ENCODE peak calls at places on chromosomes 16 and 17, in six cellular contexts. One of them, this sample, is unnamed. For H3K27me3, the result is how much of the 10 kb centered on the place peaks cover.

GRCh38 chr16:55487048-55487803 is 8.2 kb downstream of the MMP2 start:
- DNase-seq in transverse colon: no peak
- DNase-seq in prostate gland: no peak
- DNase-seq in colonic mucosa: no peak
- DNase-seq in sigmoid colon: peak
- DNase-seq in tibial nerve: peak
- DNase-seq in this sample: peak

GRCh38 chr16:20415541-20415940 is 6.2 kb downstream of the ACSM5 start:
- DNase-seq in transverse colon: no peak
- DNase-seq in prostate gland: no peak
- DNase-seq in colonic mucosa: no peak
- DNase-seq in sigmoid colon: no peak
- DNase-seq in tibial nerve: no peak
- DNase-seq in this sample: no peak

GRCh38 chr17:70629902-70630301 is 460.6 kb downstream of the KCNJ2 start:
- DNase-seq in transverse colon: no peak
- DNase-seq in prostate gland: no peak
- DNase-seq in colonic mucosa: no peak
- DNase-seq in sigmoid colon: no peak
- DNase-seq in tibial nerve: no peak
- DNase-seq in this sample: no peak

GRCh38 chr17:77793888-77794235 is 164.6 kb upstream of the TNRC6C start:
- DNase-seq in transverse colon: no peak
- DNase-seq in prostate gland: no peak
- DNase-seq in colonic mucosa: no peak
- DNase-seq in sigmoid colon: no peak
- DNase-seq in tibial nerve: no peak
- DNase-seq in this sample: no peak

GRCh38 chr16:19810817-19811731 is 73.6 kb downstream of the GPRC5B start:
- DNase-seq in transverse colon: no peak
- DNase-seq in prostate gland: no peak
- DNase-seq in colonic mucosa: no peak
- DNase-seq in sigmoid colon: peak
- DNase-seq in tibial nerve: no peak
- DNase-seq in this sample: peak

GRCh38 chr17:82896071-82897000 is 56.5 kb upstream of the ZNF750 start:
- DNase-seq in transverse colon: no peak
- DNase-seq in prostate gland: no peak
- DNase-seq in colonic mucosa: no peak
- DNase-seq in sigmoid colon: no peak
- DNase-seq in tibial nerve: no peak
- DNase-seq in this sample: no peak

GRCh38 chr17:77604301-77605031 is 354.0 kb upstream of the TNRC6C start:
- DNase-seq in transverse colon: no peak
- DNase-seq in prostate gland: no peak
- DNase-seq in colonic mucosa: no peak
- DNase-seq in sigmoid colon: peak
- DNase-seq in tibial nerve: no peak
- DNase-seq in this sample: no peak

GRCh38 chr16:89407925-89408300 is 82.4 kb downstream of the ANKRD11 start:
- DNase-seq in transverse colon: no peak
- DNase-seq in prostate gland: no peak
- DNase-seq in colonic mucosa: no peak
- DNase-seq in sigmoid colon: no peak
- DNase-seq in tibial nerve: no peak
- DNase-seq in this sample: no peak

GRCh38 chr16:70158261-70158939 is 15.2 kb upstream of the CLEC18C start:
- DNase-seq in transverse colon: no peak
- DNase-seq in prostate gland: peak
- DNase-seq in colonic mucosa: no peak
- DNase-seq in sigmoid colon: no peak
- DNase-seq in tibial nerve: no peak
- DNase-seq in this sample: no peak

GRCh38 chr16:63512910-63513309 is 1476.7 kb upstream of the CDH8 start:
- DNase-seq in transverse colon: no peak
- DNase-seq in prostate gland: no peak
- DNase-seq in colonic mucosa: no peak
- DNase-seq in sigmoid colon: no peak
- DNase-seq in tibial nerve: no peak
- DNase-seq in this sample: no peak

GRCh38 chr16:62289230-62289629 is 253.0 kb upstream of the CDH8 start:
- DNase-seq in transverse colon: no peak
- DNase-seq in prostate gland: no peak
- DNase-seq in colonic mucosa: no peak
- DNase-seq in sigmoid colon: no peak
- DNase-seq in tibial nerve: no peak
- DNase-seq in this sample: no peak

GRCh38 chr17:382644-383533 is 30.3 kb upstream of the RPH3AL start:
- DNase-seq in transverse colon: no peak
- DNase-seq in prostate gland: peak
- DNase-seq in colonic mucosa: no peak
- DNase-seq in sigmoid colon: peak
- DNase-seq in tibial nerve: peak
- DNase-seq in this sample: peak

GRCh38 chr16:11097782-11098167 is 153.4 kb downstream of the CLEC16A start:
- DNase-seq in transverse colon: no peak
- DNase-seq in prostate gland: no peak
- DNase-seq in colonic mucosa: no peak
- DNase-seq in sigmoid colon: no peak
- DNase-seq in tibial nerve: no peak
- DNase-seq in this sample: no peak

GRCh38 chr17:7063518-7064094 is 16.4 kb downstream of the CLEC10A start:
- DNase-seq in transverse colon: no peak
- DNase-seq in prostate gland: no peak
- DNase-seq in colonic mucosa: no peak
- DNase-seq in sigmoid colon: no peak
- DNase-seq in tibial nerve: no peak
- DNase-seq in this sample: no peak

GRCh38 chr16:4806280-4806679 is 3.8 kb upstream of the ROGDI start:
- DNase-seq in transverse colon: no peak
- DNase-seq in prostate gland: no peak
- DNase-seq in colonic mucosa: no peak
- DNase-seq in sigmoid colon: no peak
- DNase-seq in tibial nerve: no peak
- DNase-seq in this sample: no peak

GRCh38 chr16:11497329-11497805 is 89.4 kb downstream of the LITAF start:
- DNase-seq in transverse colon: peak
- DNase-seq in prostate gland: peak
- DNase-seq in colonic mucosa: peak
- DNase-seq in sigmoid colon: peak
- DNase-seq in tibial nerve: peak
- DNase-seq in this sample: no peak

GRCh38 chr16:83301966-83302365 is 505.8 kb upstream of the HSBP1 start:
- DNase-seq in transverse colon: no peak
- DNase-seq in prostate gland: no peak
- DNase-seq in colonic mucosa: no peak
- DNase-seq in sigmoid colon: no peak
- DNase-seq in tibial nerve: no peak
- DNase-seq in this sample: no peak

GRCh38 chr17:57445051-57445450 is 188.7 kb downstream of the MSI2 start:
- DNase-seq in transverse colon: no peak
- DNase-seq in prostate gland: no peak
- DNase-seq in colonic mucosa: no peak
- DNase-seq in sigmoid colon: no peak
- DNase-seq in tibial nerve: no peak
- DNase-seq in this sample: no peak

GRCh38 chr17:80482555-80483308 is 6.3 kb upstream of the NPTX1 start:
- DNase-seq in transverse colon: no peak
- DNase-seq in prostate gland: no peak
- DNase-seq in colonic mucosa: no peak
- DNase-seq in sigmoid colon: no peak
- DNase-seq in tibial nerve: no peak
- DNase-seq in this sample: no peak

GRCh38 chr16:84065536-84066132 is 23.0 kb upstream of the SLC38A8 start:
- DNase-seq in transverse colon: peak
- DNase-seq in prostate gland: peak
- DNase-seq in colonic mucosa: peak
- DNase-seq in sigmoid colon: no peak
- DNase-seq in tibial nerve: peak
- DNase-seq in this sample: peak

GRCh38 chr17:15966879-15967248 is 21.9 kb downstream of the ADORA2B start:
- DNase-seq in transverse colon: peak
- DNase-seq in prostate gland: no peak
- DNase-seq in colonic mucosa: peak
- DNase-seq in sigmoid colon: peak
- DNase-seq in tibial nerve: no peak
- DNase-seq in this sample: no peak

GRCh38 chr16:25065899-25066298 is 45.6 kb upstream of the LCMT1 start:
- DNase-seq in transverse colon: no peak
- DNase-seq in prostate gland: no peak
- DNase-seq in colonic mucosa: no peak
- DNase-seq in sigmoid colon: no peak
- DNase-seq in tibial nerve: no peak
- DNase-seq in this sample: no peak

GRCh38 chr16:70589998-70590471 is 56.3 kb upstream of the IL34 start:
- DNase-seq in transverse colon: no peak
- DNase-seq in prostate gland: no peak
- DNase-seq in colonic mucosa: no peak
- DNase-seq in sigmoid colon: peak
- DNase-seq in tibial nerve: peak
- DNase-seq in this sample: no peak

GRCh38 chr16:17265177-17265576 is 205.6 kb downstream of the XYLT1 start:
- DNase-seq in transverse colon: no peak
- DNase-seq in prostate gland: no peak
- DNase-seq in colonic mucosa: no peak
- DNase-seq in sigmoid colon: no peak
- DNase-seq in tibial nerve: no peak
- DNase-seq in this sample: no peak

GRCh38 chr17:11880714-11881113 is 116.6 kb downstream of the ZNF18 start:
- DNase-seq in transverse colon: peak
- DNase-seq in prostate gland: peak
- DNase-seq in colonic mucosa: peak
- DNase-seq in sigmoid colon: no peak
- DNase-seq in tibial nerve: no peak
- DNase-seq in this sample: no peak

GRCh38 chr17:74137416-74137815 is 66.1 kb upstream of the RPL38 start:
- DNase-seq in transverse colon: no peak
- DNase-seq in prostate gland: no peak
- DNase-seq in colonic mucosa: no peak
- DNase-seq in sigmoid colon: no peak
- DNase-seq in tibial nerve: no peak
- DNase-seq in this sample: no peak

GRCh38 chr16:70665806-70666735 is 19.7 kb downstream of the IL34 start:
- DNase-seq in transverse colon: no peak
- DNase-seq in prostate gland: no peak
- DNase-seq in colonic mucosa: no peak
- DNase-seq in sigmoid colon: peak
- DNase-seq in tibial nerve: no peak
- DNase-seq in this sample: no peak

GRCh38 chr17:18363021-18363941 is at the start of gene SHMT1:
- DNase-seq in transverse colon: peak
- DNase-seq in prostate gland: peak
- DNase-seq in colonic mucosa: peak
- DNase-seq in sigmoid colon: peak
- DNase-seq in tibial nerve: peak
- DNase-seq in this sample: peak
- TF ChIP-seq CTCF in transverse colon: no peak
- TF ChIP-seq CTCF in prostate gland: no peak
- TF ChIP-seq CTCF in colonic mucosa: no peak
- TF ChIP-seq CTCF in sigmoid colon: no peak
- TF ChIP-seq CTCF in tibial nerve: no peak
- TF ChIP-seq CTCF in this sample: no peak

DNA sequence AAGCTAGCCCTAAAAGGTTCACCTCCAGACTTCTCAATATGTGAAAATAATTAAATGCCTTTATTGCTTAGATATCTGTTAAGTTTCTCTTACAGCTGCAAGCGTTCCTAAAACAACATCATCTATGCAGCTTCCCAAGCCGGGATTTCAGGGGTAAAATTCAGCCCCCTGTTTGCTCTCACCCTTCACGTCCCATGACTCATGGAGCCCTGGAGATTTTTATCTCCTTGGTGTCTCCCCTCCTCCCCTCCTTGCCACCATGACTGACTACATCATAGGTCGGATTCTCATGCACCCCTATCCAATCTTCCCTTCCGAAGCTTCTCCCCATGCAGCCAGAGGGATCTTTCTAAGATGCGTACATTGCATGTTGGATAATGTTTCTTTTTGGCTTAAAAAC is 21.0 kb upstream of the CACNG4 start:
- DNase-seq in transverse colon: no peak
- DNase-seq in prostate gland: no peak
- DNase-seq in colonic mucosa: no peak
- DNase-seq in sigmoid colon: peak
- DNase-seq in tibial nerve: no peak
- DNase-seq in this sample: no peak
- H3K27me3 ChIP-seq in transverse colon: under half
- H3K27me3 ChIP-seq in prostate gland: under half
- H3K27me3 ChIP-seq in colonic mucosa: under half
- H3K27me3 ChIP-seq in sigmoid colon: under half
- H3K27me3 ChIP-seq in tibial nerve: under half
- H3K27me3 ChIP-seq in this sample: under half

DNA sequence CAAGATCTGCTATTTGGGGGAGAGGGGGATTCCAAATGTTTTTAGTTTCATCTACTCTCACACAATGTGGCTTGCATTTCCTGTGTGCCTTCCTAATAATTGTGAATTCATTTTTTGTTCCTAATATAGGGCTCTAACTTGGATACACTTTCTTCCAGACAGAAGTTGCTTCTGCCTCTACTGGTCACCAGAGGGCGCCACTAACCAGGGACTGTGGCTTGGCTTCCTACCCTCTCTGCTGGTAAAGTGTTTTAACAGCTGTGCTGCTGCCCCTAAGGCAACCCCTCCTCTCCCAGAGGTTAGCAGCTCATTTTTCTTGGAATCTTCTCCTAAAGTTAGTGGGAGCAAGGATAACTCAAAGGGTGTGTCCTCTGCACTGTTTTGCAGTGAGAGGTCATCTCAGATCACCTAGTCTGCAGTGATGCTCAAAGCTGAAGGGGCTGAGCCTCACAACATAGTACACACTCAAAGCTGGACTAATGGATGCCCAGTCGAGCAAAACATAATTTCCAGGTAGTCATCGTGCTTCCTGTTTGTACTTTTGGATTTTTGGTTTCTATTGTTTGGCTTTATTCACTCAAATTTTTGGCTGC is 5.0 kb upstream of the PRSS54 start:
- DNase-seq in transverse colon: peak
- DNase-seq in prostate gland: no peak
- DNase-seq in colonic mucosa: no peak
- DNase-seq in sigmoid colon: no peak
- DNase-seq in tibial nerve: no peak
- DNase-seq in this sample: no peak
- TF ChIP-seq CTCF in transverse colon: peak
- TF ChIP-seq CTCF in prostate gland: no peak
- TF ChIP-seq CTCF in colonic mucosa: peak
- TF ChIP-seq CTCF in sigmoid colon: no peak
- TF ChIP-seq CTCF in tibial nerve: no peak
- TF ChIP-seq CTCF in this sample: peak

GRCh38 chr16:57358527-57359095 is at the start of gene CCL22:
- DNase-seq in transverse colon: no peak
- DNase-seq in prostate gland: no peak
- DNase-seq in colonic mucosa: no peak
- DNase-seq in sigmoid colon: no peak
- DNase-seq in tibial nerve: no peak
- DNase-seq in this sample: no peak
- H3K27me3 ChIP-seq in transverse colon: under half
- H3K27me3 ChIP-seq in prostate gland: under half
- H3K27me3 ChIP-seq in colonic mucosa: under half
- H3K27me3 ChIP-seq in sigmoid colon: under half
- H3K27me3 ChIP-seq in tibial nerve: under half
- H3K27me3 ChIP-seq in this sample: half or more